ENCODE peak calls at places on chromosome 1, in ten cellular contexts. W is hypothalamus; T is amygdala; J is neural progenitor cell; O is skeletal muscle cell; H is NCI-H2029; Q is D341Med; D is HT1080; A is activated CD8-positive, alpha-beta memory T cell treated with anti-CD3 and anti-CD28 coated beads, Interleukin-2, amount 10 ng/mL, durations not matched to agents 7 days and 5 days; E is stimulated activated CD4-positive, alpha-beta T cell treated with anti-CD3 and anti-CD28 coated beads, Interleukin-12 subunit alpha, Interleukin-12 subunit beta, amount 100 ng/mL, for 4 hours. M is an unnamed sample.

GRCh38 chr1:159056069-159056698 is 20.4 kb downstream of the AIM2 start:
- DNase-seq in W (no peak), T (no peak), J (peak; percentile 28), O (no peak), H (no peak), Q (no peak), D (no peak), A (no peak), E (no peak), M (no peak)

GRCh38 chr1:169694304-169694703 is 17.1 kb downstream of the SELL start:
- DNase-seq in W (no peak), T (no peak), J (no peak), O (no peak), H (no peak), Q (no peak), D (no peak), A (peak; percentile 75), E (no peak), M (no peak)

GRCh38 chr1:30255111-30255510 is 468.3 kb downstream of the MATN1 start:
- DNase-seq in W (no peak), T (no peak), J (no peak), O (no peak), H (no peak), Q (no peak), D (no peak), A (no peak), E (no peak), M (no peak)

GRCh38 chr1:65267291-65268087 is 41.9 kb upstream of the DNAJC6 start:
- DNase-seq in W (no peak), T (no peak), J (no peak), O (no peak), H (peak; percentile 19), Q (no peak), D (no peak), A (no peak), E (no peak), M (no peak)

GRCh38 chr1:47623174-47623940 is 185.5 kb downstream of the FOXD2 start:
- DNase-seq in W (no peak), T (no peak), J (no peak), O (no peak), H (no peak), Q (no peak), D (no peak), A (peak; percentile 31), E (no peak), M (no peak)

GRCh38 chr1:33363470-33363861 is 42.6 kb upstream of the A3GALT2 start:
- DNase-seq in W (peak; percentile 48), T (peak; percentile 69), J (peak; percentile 83), O (no peak), H (no peak), Q (no peak), D (no peak), A (no peak), E (no peak), M (no peak)

GRCh38 chr1:244112646-244113045 is 61.6 kb downstream of the ZBTB18 start:
- DNase-seq in W (no peak), T (no peak), J (no peak), O (no peak), H (no peak), Q (no peak), D (no peak), A (no peak), E (no peak), M (peak; percentile 37)

GRCh38 chr1:194369622-194370021 is 1183.2 kb upstream of the B3GALT2 start:
- DNase-seq in W (no peak), T (no peak), J (no peak), O (no peak), H (no peak), Q (no peak), D (no peak), A (no peak), E (no peak), M (no peak)

GRCh38 chr1:53413175-53414001 is 45.8 kb upstream of the DMRTB1 start:
- DNase-seq in W (no peak), T (peak; percentile 13), J (no peak), O (peak; percentile 71), H (no peak), Q (no peak), D (peak; percentile 94), A (peak; percentile 86), E (peak; percentile 25), M (peak; percentile 46)

GRCh38 chr1:37752213-37752582 is 12.7 kb downstream of the EPHA10 start:
- DNase-seq in W (no peak), T (no peak), J (no peak), O (no peak), H (no peak), Q (no peak), D (no peak), A (no peak), E (no peak), M (no peak)

GRCh38 chr1:90925928-90926869 is 95.6 kb downstream of the ZNF644 start:
- DNase-seq in W (no peak), T (no peak), J (peak; percentile 9), O (peak; percentile 5), H (no peak), Q (no peak), D (peak; percentile 65), A (no peak), E (no peak), M (peak; percentile 41)

GRCh38 chr1:244778356-244778755 is 57.1 kb upstream of the COX20 start:
- DNase-seq in W (no peak), T (no peak), J (no peak), O (peak; percentile 69), H (no peak), Q (no peak), D (peak; percentile 82), A (no peak), E (no peak), M (peak; percentile 74)

GRCh38 chr1:28282426-28283407 is 23.4 kb downstream of the SESN2 start:
- DNase-seq in W (no peak), T (no peak), J (no peak), O (no peak), H (no peak), Q (no peak), D (no peak), A (no peak), E (no peak), M (no peak)

GRCh38 chr1:219092206-219092605 is 81.5 kb upstream of the LYPLAL1 start:
- DNase-seq in W (no peak), T (no peak), J (no peak), O (peak; percentile 30), H (no peak), Q (no peak), D (peak; percentile 27), A (no peak), E (no peak), M (peak; percentile 43)

GRCh38 chr1:208205216-208206013 is 38.8 kb downstream of the PLXNA2 start:
- DNase-seq in W (no peak), T (no peak), J (no peak), O (no peak), H (no peak), Q (no peak), D (no peak), A (no peak), E (no peak), M (no peak)

GRCh38 chr1:9946315-9946714 is 3.0 kb downstream of the NMNAT1 start:
- DNase-seq in W (no peak), T (no peak), J (no peak), O (no peak), H (no peak), Q (no peak), D (no peak), A (no peak), E (no peak), M (no peak)

GRCh38 chr1:79575424-79575823 is 568.9 kb upstream of the ADGRL4 start:
- DNase-seq in W (no peak), T (no peak), J (no peak), O (no peak), H (no peak), Q (no peak), D (peak; percentile 6), A (no peak), E (no peak), M (no peak)

GRCh38 chr1:28530456-28530855 is 22.4 kb upstream of the TRNAU1AP start:
- DNase-seq in W (no peak), T (no peak), J (no peak), O (no peak), H (no peak), Q (no peak), D (no peak), A (no peak), E (no peak), M (no peak)

GRCh38 chr1:13469343-13469742 is 44.5 kb downstream of the LRRC38 start:
- DNase-seq in W (no peak), T (no peak), J (peak; percentile 43), O (no peak), H (peak; percentile 49), Q (peak; percentile 55), D (no peak), A (no peak), E (no peak), M (no peak)

GRCh38 chr1:57232500-57232899 is 191.4 kb downstream of the DAB1 start:
- DNase-seq in W (no peak), T (no peak), J (peak; percentile 20), O (no peak), H (no peak), Q (no peak), D (no peak), A (no peak), E (no peak), M (no peak)

GRCh38 chr1:53478186-53478585 is 19.0 kb downstream of the DMRTB1 start:
- DNase-seq in W (no peak), T (no peak), J (no peak), O (no peak), H (no peak), Q (no peak), D (no peak), A (no peak), E (no peak), M (no peak)

GRCh38 chr1:86991549-86992186 is 77.2 kb downstream of the HS2ST1 start:
- DNase-seq in W (no peak), T (no peak), J (peak; percentile 59), O (no peak), H (no peak), Q (no peak), D (no peak), A (no peak), E (no peak), M (no peak)

GRCh38 chr1:58412071-58412580 is 134.4 kb downstream of the OMA1 start:
- DNase-seq in W (no peak), T (no peak), J (no peak), O (no peak), H (no peak), Q (no peak), D (peak; percentile 74), A (no peak), E (no peak), M (no peak)

GRCh38 chr1:198638894-198639319 is at the start of gene PTPRC:
- DNase-seq in W (no peak), T (no peak), J (no peak), O (no peak), H (no peak), Q (no peak), D (no peak), A (no peak), E (no peak), M (no peak)

GRCh38 chr1:91015794-91016550 is 5.9 kb downstream of the ZNF644 start:
- DNase-seq in W (no peak), T (no peak), J (no peak), O (peak; percentile 4), H (peak; percentile 44), Q (no peak), D (peak; percentile 45), A (no peak), E (no peak), M (no peak)

GRCh38 chr1:91502882-91503184 is 2.2 kb downstream of the CDC7 start:
- DNase-seq in W (no peak), T (no peak), J (peak; percentile 23), O (peak; percentile 4), H (peak; percentile 8), Q (no peak), D (peak; percentile 18), A (no peak), E (no peak), M (no peak)

GRCh38 chr1:192153276-192153675 is 5.0 kb upstream of the RGS18 start:
- DNase-seq in W (no peak), T (no peak), J (no peak), O (peak; percentile 39), H (no peak), Q (no peak), D (peak; percentile 53), A (no peak), E (no peak), M (peak; percentile 28)

GRCh38 chr1:177890459-177890858 is 79.4 kb downstream of the SEC16B start:
- DNase-seq in W (no peak), T (no peak), J (no peak), O (no peak), H (no peak), Q (no peak), D (no peak), A (no peak), E (no peak), M (no peak)